ENCODE peak calls at places on chromosomes 2 and 18, in six cellular contexts. A, I, W, T, N and R are unnamed samples.

GRCh38 chr18:49878567-49878966 is 65.2 kb upstream of the ACAA2 start:
- DNase-seq in N (no peak), I (no peak), T (no peak), W (no peak), A (no peak), R (no peak)

GRCh38 chr2:187390891-187391290 is 57.2 kb downstream of the CALCRL start:
- DNase-seq in N (no peak), A (no peak), T (no peak), I (peak), W (no peak), R (no peak)

GRCh38 chr2:133063792-133064191 is 393.8 kb upstream of the LYPD1 start:
- DNase-seq in I (no peak), N (no peak), T (peak), W (no peak), A (no peak), R (no peak)

GRCh38 chr2:240347373-240347940 is 88.0 kb upstream of the GPC1 start:
- DNase-seq in W (no peak), A (no peak), N (no peak), T (no peak), I (no peak), R (no peak)

GRCh38 chr2:43851026-43851980 is 12.5 kb downstream of the ABCG8 start:
- DNase-seq in W (peak), T (no peak), N (no peak), I (no peak), A (peak), R (no peak)

GRCh38 chr2:188117706-188118105 is 174.0 kb upstream of the GULP1 start:
- DNase-seq in I (no peak), T (no peak), W (no peak), N (no peak), A (no peak), R (no peak)

GRCh38 chr2:30654404-30654803 is 152.8 kb downstream of the CAPN13 start:
- DNase-seq in I (no peak), N (no peak), W (no peak), A (no peak), T (no peak), R (no peak)

GRCh38 chr2:223944166-223944703 is 900 bp downstream of the WDFY1 start:
- DNase-seq in T (no peak), N (peak), I (no peak), A (peak), W (peak), R (no peak)

GRCh38 chr2:57022496-57022895 is 838.7 kb downstream of the CCDC85A start:
- DNase-seq in T (no peak), I (no peak), N (no peak), W (no peak), A (no peak), R (no peak)

GRCh38 chr2:28160986-28161425 is 231.7 kb upstream of the FOSL2 start:
- DNase-seq in N (no peak), I (peak), T (peak), A (no peak), W (no peak), R (no peak)

GRCh38 chr2:148645135-148645924 is 779 bp downstream of the EPC2 start:
- DNase-seq in T (peak), I (peak), W (peak), A (peak), N (peak), R (peak)

GRCh38 chr2:36450466-36451196 is 95.1 kb downstream of the CRIM1 start:
- DNase-seq in T (peak), I (no peak), A (no peak), N (no peak), W (no peak), R (no peak)

GRCh38 chr2:15874854-15875776 is 65.2 kb upstream of the MYCN start:
- DNase-seq in I (no peak), N (no peak), W (no peak), A (no peak), T (no peak), R (no peak)

GRCh38 chr2:32375228-32375892 is 18.5 kb downstream of the BIRC6 start:
- DNase-seq in W (no peak), N (no peak), A (no peak), I (no peak), T (no peak), R (no peak)

GRCh38 chr18:47912794-47913594 is 17.5 kb downstream of the SMAD2 start:
- DNase-seq in W (no peak), T (no peak), N (no peak), A (no peak), I (no peak), R (no peak)

GRCh38 chr18:51654441-51655326 is 457.2 kb upstream of the MEX3C start:
- DNase-seq in T (no peak), W (no peak), I (no peak), N (no peak), A (no peak), R (no peak)

GRCh38 chr18:66838340-66838987 is 234.6 kb upstream of the CDH19 start:
- DNase-seq in N (no peak), T (no peak), I (no peak), W (no peak), A (no peak), R (no peak)

GRCh38 chr2:233426619-233427342 is 72.5 kb downstream of the DGKD start:
- DNase-seq in I (no peak), A (no peak), T (no peak), N (peak), W (peak), R (no peak)

GRCh38 chr2:101341901-101342624 is 33.6 kb upstream of the RNF149 start:
- DNase-seq in W (peak), T (peak), I (peak), A (peak), N (peak), R (no peak)

GRCh38 chr2:238289574-238289973 is 1.2 kb upstream of the PER2 start:
- DNase-seq in N (no peak), I (no peak), T (no peak), W (no peak), A (peak), R (peak)

GRCh38 chr2:67671464-67672450 is 274.6 kb downstream of the ETAA1 start:
- DNase-seq in W (no peak), N (no peak), T (no peak), I (no peak), A (no peak), R (no peak)

GRCh38 chr2:20232837-20233207 is 7.9 kb upstream of the SDC1 start:
- DNase-seq in A (no peak), N (no peak), T (no peak), W (peak), I (no peak), R (no peak)

GRCh38 chr18:31679133-31679731 is 5.1 kb downstream of the B4GALT6 start:
- DNase-seq in T (no peak), I (peak), N (peak), W (no peak), A (no peak), R (no peak)

GRCh38 chr2:113157897-113158753 is 15.6 kb upstream of the PSD4 start:
- DNase-seq in T (no peak), W (no peak), N (peak), I (no peak), A (no peak), R (peak)

GRCh38 chr2:157061799-157062198 is 195.7 kb upstream of the GALNT5 start:
- DNase-seq in I (no peak), N (no peak), T (no peak), W (no peak), A (no peak), R (no peak)

GRCh38 chr18:35239314-35239713 is 1.5 kb upstream of the ZNF397 start:
- DNase-seq in A (no peak), T (no peak), W (no peak), I (no peak), N (no peak), R (no peak)

GRCh38 chr2:7940723-7941122 is 741.1 kb upstream of the ID2 start:
- DNase-seq in T (no peak), W (no peak), N (no peak), I (no peak), A (no peak), R (no peak)

GRCh38 chr2:138516030-138516704 is 14.6 kb downstream of the SPOPL start:
- DNase-seq in W (no peak), I (no peak), A (no peak), T (peak), N (no peak), R (no peak)

GRCh38 chr2:232339121-232340081 is 39.1 kb upstream of the ALPP start:
- DNase-seq in I (no peak), T (no peak), W (no peak), A (no peak), N (peak), R (no peak)

GRCh38 chr2:119142822-119143221 is 15.7 kb downstream of the C1QL2 start:
- DNase-seq in T (no peak), N (no peak), A (no peak), I (no peak), W (no peak), R (no peak)

GRCh38 chr2:121501070-121501469 is 29.6 kb upstream of the RNU4ATAC start:
- DNase-seq in A (no peak), T (peak), I (no peak), N (no peak), W (no peak), R (no peak)

GRCh38 chr2:61144697-61145268 is 17.2 kb upstream of the C2orf74 start:
- DNase-seq in W (peak), T (peak), N (peak), A (peak), I (peak), R (peak)
- H3K4me3 ChIP-seq in W (peak), T (peak), N (peak), A (peak), I (peak), R (peak)

GRCh38 chr2:45085487-45085886 is 76.2 kb upstream of the SIX2 start:
- DNase-seq in I (no peak), N (no peak), T (no peak), A (no peak), W (no peak), R (no peak)

GRCh38 chr2:45083175-45083574 is 73.9 kb upstream of the SIX2 start:
- DNase-seq in W (no peak), T (no peak), N (no peak), I (no peak), A (no peak), R (no peak)
- TF ChIP-seq CTCF in W (no peak), T (no peak), N (no peak), I (no peak), A (no peak), R (no peak)

DNA sequence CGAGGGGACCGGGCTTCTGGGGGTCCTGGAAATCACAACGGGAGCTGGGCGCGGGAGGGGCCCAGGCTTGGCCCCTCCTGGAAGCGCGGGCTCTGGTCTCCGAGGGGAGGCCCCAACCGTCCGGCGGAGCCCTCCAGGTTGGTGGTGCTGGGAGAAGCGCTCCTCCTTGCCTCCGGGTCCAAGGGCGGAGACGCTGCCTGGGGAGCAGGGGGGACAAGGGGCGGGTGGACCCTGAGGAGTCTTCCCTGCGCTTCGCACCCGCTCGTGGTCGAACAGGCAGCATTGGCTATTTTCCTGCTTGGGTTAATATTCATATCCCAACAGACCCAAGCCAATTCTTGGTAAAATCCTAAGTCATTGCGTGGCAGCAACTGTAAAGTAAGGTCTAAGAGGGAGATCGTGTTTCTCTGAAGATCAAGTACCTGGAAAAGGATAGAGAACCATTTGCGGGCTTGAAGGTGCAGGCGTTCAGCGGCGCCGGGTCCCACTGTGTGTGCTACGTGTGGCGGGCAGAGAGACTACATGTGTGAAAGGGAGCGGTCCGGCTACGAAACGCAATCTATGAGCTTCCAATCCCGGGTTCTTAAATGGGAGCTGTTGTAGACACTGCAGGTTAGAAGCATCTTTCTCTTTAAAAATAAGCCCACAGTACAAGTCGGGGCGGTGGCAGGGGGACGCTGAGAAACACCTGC is 805 bp downstream of the CIDEA start:
- DNase-seq in T (no peak), W (no peak), A (no peak), I (no peak), N (no peak), R (no peak)
- H3K4me3 ChIP-seq in T (no peak), W (no peak), A (no peak), I (no peak), N (no peak), R (peak)

GRCh38 chr18:27608174-27608573 is 423.1 kb upstream of the CHST9 start:
- DNase-seq in W (no peak), A (no peak), T (no peak), I (no peak), N (no peak), R (no peak)

GRCh38 chr18:27604583-27604982 is 419.5 kb upstream of the CHST9 start:
- DNase-seq in I (no peak), N (no peak), T (peak), W (no peak), A (no peak), R (no peak)

GRCh38 chr18:27602092-27602491 is 417.0 kb upstream of the CHST9 start:
- DNase-seq in T (no peak), I (no peak), N (no peak), W (no peak), A (no peak), R (no peak)

GRCh38 chr18:27606851-27607250 is 421.7 kb upstream of the CHST9 start:
- DNase-seq in T (no peak), I (no peak), N (no peak), A (no peak), W (no peak), R (no peak)

DNA sequence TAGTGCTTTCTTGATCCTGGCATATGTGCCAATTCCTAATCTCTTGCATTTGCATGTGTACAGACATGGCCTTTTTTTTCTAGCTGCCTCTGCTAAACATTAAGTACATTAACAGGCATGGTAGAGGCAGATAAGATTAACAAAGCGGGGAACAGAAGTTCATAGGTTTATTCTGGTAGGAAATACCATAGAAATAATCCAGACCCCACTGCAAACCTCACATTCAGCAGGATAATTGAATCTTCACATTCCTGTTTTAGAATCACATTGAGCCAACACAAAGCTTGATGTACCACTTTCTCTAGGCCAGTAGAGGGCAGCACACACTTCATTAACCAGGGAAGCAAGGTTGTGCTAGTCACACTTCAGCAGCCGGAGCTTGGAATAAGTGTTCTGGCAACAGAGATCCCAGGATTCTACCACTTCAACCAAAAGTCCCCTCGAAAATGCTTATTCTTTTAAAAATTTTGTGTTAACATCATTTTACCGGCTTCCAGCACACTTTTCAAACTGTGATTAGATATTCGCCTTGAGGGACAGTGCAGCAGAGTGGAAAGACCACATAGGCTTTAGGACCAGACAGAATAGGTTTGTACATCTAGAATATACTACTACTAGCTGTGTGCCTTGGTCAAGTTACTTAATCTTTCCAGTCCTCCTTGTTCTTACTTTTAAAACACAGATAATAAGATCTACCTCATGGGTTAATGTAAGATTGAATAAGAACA is 420.2 kb upstream of the CHST9 start:
- DNase-seq in I (peak), N (peak), T (peak), A (peak), W (no peak), R (no peak)
- TF ChIP-seq CTCF in I (peak), N (peak), T (peak), A (peak), W (peak), R (peak)

GRCh38 chr2:105766300-105766866 is 21.7 kb downstream of the NCK2 start:
- DNase-seq in A (no peak), W (no peak), I (no peak), N (peak), T (no peak), R (no peak)
- H3K4me3 ChIP-seq in A (no peak), W (no peak), I (no peak), N (no peak), T (no peak), R (no peak)

GRCh38 chr2:79855264-79856006 is 342.6 kb downstream of the CTNNA2 start:
- DNase-seq in N (no peak), T (no peak), W (no peak), I (peak), A (no peak), R (no peak)
- TF ChIP-seq CTCF in N (peak), T (peak), W (no peak), I (peak), A (no peak), R (no peak)

GRCh38 chr2:167191588-167191987 is 303.3 kb downstream of the XIRP2 start:
- DNase-seq in A (no peak), T (peak), I (no peak), W (no peak), N (no peak), R (no peak)

GRCh38 chr2:167192833-167193232 is 304.6 kb downstream of the XIRP2 start:
- DNase-seq in W (no peak), N (no peak), I (no peak), T (no peak), A (no peak), R (no peak)

GRCh38 chr2:167200025-167200424 is 311.7 kb downstream of the XIRP2 start:
- DNase-seq in I (no peak), W (no peak), T (no peak), A (no peak), N (no peak), R (no peak)

GRCh38 chr2:167198009-167198408 is 309.7 kb downstream of the XIRP2 start:
- DNase-seq in I (no peak), A (no peak), N (no peak), T (no peak), W (no peak), R (no peak)

DNA sequence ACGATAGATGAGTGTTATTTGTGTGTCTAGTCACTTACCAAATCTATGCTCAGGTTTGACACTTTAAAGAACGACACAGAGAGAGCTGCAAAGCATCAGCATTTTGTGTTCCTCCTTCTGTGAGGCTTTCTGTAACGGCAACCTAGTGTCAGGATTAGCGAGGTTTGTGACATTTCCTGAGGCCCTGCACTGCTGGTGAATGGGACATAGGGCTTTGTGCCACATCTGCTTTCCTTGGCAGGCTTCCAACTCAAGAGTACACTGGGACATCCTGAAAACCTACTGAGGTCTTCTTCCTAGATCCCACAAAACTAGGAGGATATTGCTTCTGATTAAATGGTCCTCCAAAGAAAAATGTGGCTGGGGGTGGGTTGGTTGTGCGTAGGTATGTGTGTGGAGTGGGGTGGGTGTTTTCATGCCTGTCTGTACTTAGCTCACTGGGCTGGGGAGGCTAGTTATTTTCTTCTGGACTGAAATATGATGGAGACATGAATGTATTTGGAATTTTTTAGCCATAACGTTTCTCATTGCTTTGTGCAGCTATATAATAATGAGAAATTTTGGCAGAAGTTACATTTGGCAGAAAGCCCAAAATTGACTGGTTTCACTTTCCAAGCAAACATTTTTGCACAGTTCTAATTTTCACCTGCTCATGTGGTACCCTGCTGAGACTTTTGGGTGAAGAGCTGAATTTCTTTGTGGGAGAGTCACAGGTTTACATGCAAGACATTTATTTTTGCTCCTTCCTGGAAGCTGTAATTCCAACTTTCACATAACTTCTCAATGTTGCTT is 308.4 kb downstream of the XIRP2 start:
- DNase-seq in I (no peak), N (no peak), A (no peak), W (no peak), T (peak), R (no peak)
- H3K4me3 ChIP-seq in I (no peak), N (no peak), A (no peak), W (no peak), T (no peak), R (no peak)

GRCh38 chr2:78999410-78999809 is 26.1 kb upstream of the REG3G start:
- DNase-seq in T (no peak), N (no peak), I (no peak), W (no peak), A (no peak), R (no peak)
- TF ChIP-seq CTCF in T (peak), N (peak), I (peak), W (no peak), A (no peak), R (no peak)

GRCh38 chr2:70191244-70191735 is 471 bp upstream of the C2orf42 start:
- DNase-seq in N (no peak), W (no peak), T (no peak), A (no peak), I (no peak), R (no peak)
- H3K4me3 ChIP-seq in N (peak), W (peak), T (peak), A (peak), I (peak), R (peak)